ENCODE peak calls at places on chromosomes 13 and 19, in six cellular contexts. S, Q, U, F, J and L are unnamed samples.

GRCh38 chr13:99972190-99972731 is 694 bp upstream of the ZIC5 start:
- DNase-seq in S (no peak), Q (no peak), U (no peak), F (no peak), J (no peak), L (no peak)

GRCh38 chr13:113816248-113816924 is 47.5 kb downstream of the GAS6 start:
- DNase-seq in S (no peak), Q (no peak), U (no peak), F (no peak), J (no peak), L (no peak)

GRCh38 chr13:112690242-112690943 is 555 bp downstream of the ATP11A start:
- DNase-seq in S (no peak), Q (peak), U (no peak), F (peak), J (peak), L (no peak)

GRCh38 chr19:29873024-29873800 is 61.4 kb downstream of the CCNE1 start:
- DNase-seq in S (no peak), Q (no peak), U (no peak), F (peak), J (peak), L (no peak)

GRCh38 chr13:39350461-39350881 is 252.5 kb downstream of the LHFPL6 start:
- DNase-seq in S (no peak), Q (no peak), U (no peak), F (peak), J (no peak), L (no peak)

GRCh38 chr19:47377801-47378200 is 28.7 kb downstream of the DHX34 start:
- DNase-seq in S (no peak), Q (no peak), U (no peak), F (no peak), J (no peak), L (no peak)

GRCh38 chr13:83503424-83503823 is 378.9 kb downstream of the SLITRK1 start:
- DNase-seq in S (no peak), Q (peak), U (no peak), F (peak), J (no peak), L (peak)

GRCh38 chr13:44331912-44332840 is 41.4 kb upstream of the SERP2 start:
- DNase-seq in S (peak), Q (peak), U (peak), F (peak), J (peak), L (no peak)

GRCh38 chr13:97221989-97222700 is at the start of gene MBNL2:
- DNase-seq in S (peak), Q (peak), U (peak), F (peak), J (peak), L (peak)

GRCh38 chr19:35669974-35670373 is 3.7 kb downstream of the UPK1A start:
- DNase-seq in S (no peak), Q (no peak), U (no peak), F (no peak), J (no peak), L (no peak)
- TF ChIP-seq CTCF in S (no peak), Q (no peak), U (no peak), F (no peak), J (no peak), L (no peak)

DNA sequence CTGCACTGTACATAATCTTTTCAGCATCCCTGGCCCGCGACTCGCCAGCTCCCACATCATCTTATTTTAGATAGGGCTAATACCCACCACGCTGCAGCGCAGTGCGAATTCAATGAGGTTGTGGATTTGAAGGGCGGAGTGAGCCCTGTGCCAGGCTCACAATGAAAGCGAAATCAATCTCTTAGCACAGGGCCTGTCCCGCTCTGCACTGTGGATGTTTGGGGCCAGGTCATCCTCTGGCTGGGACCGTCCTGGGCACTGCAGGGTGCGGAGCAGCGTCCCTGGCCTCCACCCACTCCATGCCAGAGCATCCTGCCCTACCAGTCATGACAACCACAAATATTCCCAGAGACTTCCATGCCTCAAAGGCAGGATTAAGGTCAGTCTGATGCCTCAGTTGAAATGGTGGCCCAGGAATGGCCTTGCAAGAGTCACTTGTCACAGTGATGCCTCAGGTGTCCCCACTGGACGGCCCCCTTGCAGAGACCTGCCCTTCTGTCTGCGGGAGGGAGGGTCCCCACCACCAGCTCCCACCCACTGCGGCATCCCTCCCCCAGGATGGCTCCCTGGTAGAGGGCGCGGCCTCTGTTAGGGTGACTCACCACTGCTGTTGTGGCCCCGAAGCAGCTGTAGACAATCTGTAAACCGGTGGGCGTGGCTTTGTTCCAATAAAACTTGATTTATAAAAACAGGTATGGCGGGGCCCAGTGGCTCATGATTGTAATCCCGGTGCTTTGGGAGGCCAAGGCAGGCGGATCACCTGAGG is 5.6 kb downstream of the UHRF1 start:
- DNase-seq in S (no peak), Q (peak), U (no peak), F (peak), J (no peak), L (peak)
- H3K4me3 ChIP-seq in S (peak), Q (no peak), U (no peak), F (no peak), J (no peak), L (no peak)

GRCh38 chr19:44954278-44954648 is 917 bp upstream of the CLPTM1 start:
- DNase-seq in S (no peak), Q (no peak), U (no peak), F (no peak), J (no peak), L (no peak)

GRCh38 chr19:44951179-44952159 is 3.7 kb upstream of the CLPTM1 start:
- DNase-seq in S (peak), Q (peak), U (peak), F (peak), J (peak), L (peak)

GRCh38 chr19:44955500-44956439 is 590 bp downstream of the CLPTM1 start:
- DNase-seq in S (no peak), Q (no peak), U (no peak), F (no peak), J (no peak), L (peak)

GRCh38 chr19:44958090-44958489 is 2.9 kb downstream of the CLPTM1 start:
- DNase-seq in S (no peak), Q (no peak), U (no peak), F (no peak), J (no peak), L (no peak)

DNA sequence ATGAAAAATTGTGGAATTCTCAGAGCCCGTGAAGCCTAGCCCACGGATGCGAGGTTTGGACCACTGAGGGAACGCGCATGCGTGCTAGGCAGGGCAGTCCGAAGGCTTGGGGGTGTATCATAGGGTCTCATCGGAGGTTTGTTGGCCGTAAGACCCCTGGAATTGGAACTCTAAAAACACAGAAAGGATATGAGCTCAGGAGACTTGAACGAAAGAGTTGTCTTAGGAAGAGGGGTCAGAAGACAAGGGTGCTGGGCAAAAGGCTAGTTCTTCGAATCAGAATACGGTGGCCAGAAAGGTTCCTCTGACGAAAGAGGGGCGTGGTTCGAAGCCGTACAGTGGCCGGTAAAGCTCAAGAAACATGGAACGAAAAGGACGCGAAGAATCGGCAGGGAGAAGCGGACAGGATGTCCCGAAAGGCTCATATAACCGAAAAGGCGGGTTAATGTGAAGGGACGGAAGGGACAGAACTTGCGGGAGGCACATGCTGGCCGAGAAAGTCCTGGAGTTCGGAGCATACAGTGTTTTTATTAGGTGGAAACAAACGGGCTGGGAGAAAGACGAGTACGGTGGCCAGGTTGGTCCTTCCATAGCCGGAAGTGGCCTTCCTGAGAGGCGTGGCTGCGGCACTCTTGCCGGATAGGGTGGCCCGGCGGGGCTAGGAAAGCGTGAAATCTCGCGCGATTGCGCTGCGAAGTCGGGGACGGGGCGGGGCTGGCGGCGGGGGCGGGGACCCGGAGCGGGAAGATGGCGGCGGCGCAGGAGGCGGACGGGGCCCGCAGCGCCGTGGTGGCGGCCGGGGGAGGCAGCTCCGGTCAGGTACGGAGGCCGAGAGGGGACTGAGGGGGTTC is at the start of gene CLPTM1:
- DNase-seq in S (peak), Q (peak), U (peak), F (peak), J (peak), L (peak)
- TF ChIP-seq CTCF in S (no peak), Q (no peak), U (no peak), F (no peak), J (peak), L (no peak)

GRCh38 chr13:26785845-26786630 is 25.5 kb upstream of the GPR12 start:
- DNase-seq in S (no peak), Q (no peak), U (peak), F (no peak), J (no peak), L (no peak)
- H3K4me3 ChIP-seq in S (peak), Q (no peak), U (no peak), F (no peak), J (no peak), L (no peak)

GRCh38 chr13:65911546-65912193 is 1318.5 kb downstream of the PCDH9 start:
- DNase-seq in S (no peak), Q (no peak), U (no peak), F (no peak), J (no peak), L (no peak)

GRCh38 chr13:65909501-65909900 is 1320.6 kb downstream of the PCDH9 start:
- DNase-seq in S (no peak), Q (no peak), U (no peak), F (no peak), J (no peak), L (no peak)

GRCh38 chr13:65914707-65915106 is 1315.4 kb downstream of the PCDH9 start:
- DNase-seq in S (no peak), Q (peak), U (no peak), F (peak), J (no peak), L (peak)

GRCh38 chr13:65912516-65912915 is 1317.6 kb downstream of the PCDH9 start:
- DNase-seq in S (no peak), Q (no peak), U (no peak), F (no peak), J (no peak), L (no peak)

DNA sequence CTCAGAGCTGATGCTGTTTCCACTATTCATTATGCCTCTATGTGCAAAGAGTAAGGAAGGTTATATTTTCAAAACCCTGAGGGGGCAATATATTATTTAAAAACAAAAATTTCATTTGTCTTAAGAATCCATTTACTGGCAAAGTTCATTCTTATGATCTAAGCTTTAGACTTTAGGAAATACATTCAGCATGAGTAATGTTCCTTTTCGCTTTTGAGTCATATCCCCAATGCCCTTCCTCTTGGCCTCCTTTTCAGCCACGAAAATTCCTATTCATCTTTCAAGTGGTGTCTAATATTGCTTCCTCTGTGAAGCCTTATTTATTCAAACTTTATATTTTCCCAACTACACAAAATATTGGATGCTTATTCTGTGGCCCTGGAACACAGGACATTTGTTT is 1317.0 kb downstream of the PCDH9 start:
- DNase-seq in S (no peak), Q (peak), U (no peak), F (peak), J (no peak), L (peak)
- TF ChIP-seq CTCF in S (no peak), Q (no peak), U (no peak), F (no peak), J (no peak), L (no peak)

DNA sequence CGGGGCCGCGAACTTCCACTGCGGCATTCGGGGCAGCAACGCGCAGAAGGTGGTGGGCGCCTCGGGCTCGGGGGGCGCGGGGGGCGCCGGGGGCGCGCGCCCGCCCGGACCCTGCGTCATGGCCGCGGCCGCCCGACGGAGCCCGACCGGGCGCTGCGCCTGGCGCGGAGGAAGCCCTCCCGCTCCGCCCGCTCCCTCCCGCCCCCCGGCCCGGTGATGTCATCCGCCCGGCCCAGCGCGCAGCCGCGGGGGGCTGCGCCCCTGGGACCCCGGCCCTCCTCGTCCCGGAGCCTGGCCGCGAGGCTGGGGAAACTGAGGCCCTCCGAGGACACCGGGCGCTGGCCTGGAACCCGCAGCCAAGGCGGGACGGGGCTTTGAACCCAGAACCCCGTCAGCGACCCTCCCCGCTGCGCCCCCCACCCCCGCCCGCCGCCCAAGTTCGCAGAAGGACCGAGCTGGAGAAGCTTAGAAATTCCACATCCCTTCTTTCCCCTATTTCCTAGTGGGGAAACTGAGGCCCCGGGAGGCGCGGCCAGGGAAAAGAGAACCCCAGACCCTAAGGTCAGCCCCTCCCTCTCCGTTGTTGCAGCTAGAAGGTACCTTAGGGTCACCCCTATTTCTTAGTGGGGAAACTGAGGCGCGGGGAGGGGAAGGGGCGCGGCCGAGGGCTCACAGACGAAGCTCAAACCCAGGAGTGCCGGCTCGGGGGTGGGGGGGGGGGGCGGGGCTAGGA is at the start of gene SHC2:
- DNase-seq in S (no peak), Q (no peak), U (peak), F (no peak), J (peak), L (no peak)
- H3K4me3 ChIP-seq in S (peak), Q (peak), U (peak), F (peak), J (peak), L (peak)